ENCODE peak calls at places on chromosome 6, in ten cellular contexts. One of them, this sample, is unnamed.

GRCh38 chr6:165632194-165632593 is 30.8 kb downstream of the PDE10A start:
- DNase-seq in heart left ventricle: no peak
- DNase-seq in heart right ventricle: no peak
- DNase-seq in tibial nerve: no peak
- DNase-seq in spleen: no peak
- DNase-seq in HCT116: no peak
- DNase-seq in HepG2: no peak
- DNase-seq in neuronal stem cell: no peak
- DNase-seq in left ventricle myocardium inferior: no peak
- DNase-seq in naive thymus-derived CD4-positive, alpha-beta T cell: no peak
- DNase-seq in this sample: no peak

GRCh38 chr6:146433881-146434741 is 109.5 kb upstream of the RAB32 start:
- DNase-seq in left ventricle myocardium inferior: no peak
- DNase-seq in heart left ventricle: no peak
- DNase-seq in HepG2: no peak
- DNase-seq in HCT116: no peak
- DNase-seq in tibial nerve: no peak
- DNase-seq in naive thymus-derived CD4-positive, alpha-beta T cell: no peak
- DNase-seq in neuronal stem cell: no peak
- DNase-seq in heart right ventricle: no peak
- DNase-seq in spleen: peak; percentile 77
- DNase-seq in this sample: no peak

GRCh38 chr6:102549221-102549874 is 1155.8 kb downstream of the GRIK2 start:
- DNase-seq in heart right ventricle: no peak
- DNase-seq in naive thymus-derived CD4-positive, alpha-beta T cell: no peak
- DNase-seq in spleen: no peak
- DNase-seq in neuronal stem cell: no peak
- DNase-seq in HepG2: no peak
- DNase-seq in HCT116: no peak
- DNase-seq in tibial nerve: no peak
- DNase-seq in left ventricle myocardium inferior: no peak
- DNase-seq in heart left ventricle: no peak
- DNase-seq in this sample: no peak

GRCh38 chr6:579339-579738 is 77.6 kb downstream of the HUS1B start:
- DNase-seq in neuronal stem cell: no peak
- DNase-seq in heart right ventricle: no peak
- DNase-seq in naive thymus-derived CD4-positive, alpha-beta T cell: no peak
- DNase-seq in tibial nerve: no peak
- DNase-seq in spleen: no peak
- DNase-seq in HepG2: peak; percentile 25
- DNase-seq in heart left ventricle: no peak
- DNase-seq in HCT116: no peak
- DNase-seq in left ventricle myocardium inferior: no peak
- DNase-seq in this sample: no peak

GRCh38 chr6:130293800-130294199 is 71.0 kb upstream of the SAMD3 start:
- DNase-seq in HepG2: peak; percentile 23
- DNase-seq in HCT116: peak; percentile 45
- DNase-seq in heart right ventricle: no peak
- DNase-seq in spleen: no peak
- DNase-seq in heart left ventricle: no peak
- DNase-seq in naive thymus-derived CD4-positive, alpha-beta T cell: peak; percentile 48
- DNase-seq in neuronal stem cell: peak; percentile 31
- DNase-seq in left ventricle myocardium inferior: no peak
- DNase-seq in tibial nerve: no peak
- DNase-seq in this sample: no peak

GRCh38 chr6:12097791-12098190 is 85.7 kb downstream of the HIVEP1 start:
- DNase-seq in left ventricle myocardium inferior: no peak
- DNase-seq in heart right ventricle: no peak
- DNase-seq in spleen: no peak
- DNase-seq in HepG2: no peak
- DNase-seq in neuronal stem cell: no peak
- DNase-seq in HCT116: no peak
- DNase-seq in tibial nerve: no peak
- DNase-seq in naive thymus-derived CD4-positive, alpha-beta T cell: no peak
- DNase-seq in heart left ventricle: no peak
- DNase-seq in this sample: no peak

GRCh38 chr6:152636675-152637421 is at the start of gene SYNE1:
- DNase-seq in tibial nerve: no peak
- DNase-seq in neuronal stem cell: peak; percentile 35
- DNase-seq in HepG2: no peak
- DNase-seq in left ventricle myocardium inferior: peak; percentile 54
- DNase-seq in HCT116: no peak
- DNase-seq in heart right ventricle: peak; percentile 38
- DNase-seq in heart left ventricle: peak; percentile 77
- DNase-seq in spleen: peak; percentile 92
- DNase-seq in naive thymus-derived CD4-positive, alpha-beta T cell: no peak
- DNase-seq in this sample: no peak

GRCh38 chr6:111784423-111784822 is 88.8 kb downstream of the FYN start:
- DNase-seq in heart right ventricle: no peak
- DNase-seq in left ventricle myocardium inferior: no peak
- DNase-seq in tibial nerve: no peak
- DNase-seq in HepG2: no peak
- DNase-seq in heart left ventricle: no peak
- DNase-seq in naive thymus-derived CD4-positive, alpha-beta T cell: no peak
- DNase-seq in HCT116: no peak
- DNase-seq in neuronal stem cell: no peak
- DNase-seq in spleen: no peak
- DNase-seq in this sample: no peak

GRCh38 chr6:11648889-11649288 is 111.3 kb downstream of the TMEM170B start:
- DNase-seq in heart right ventricle: no peak
- DNase-seq in HCT116: no peak
- DNase-seq in spleen: no peak
- DNase-seq in neuronal stem cell: no peak
- DNase-seq in naive thymus-derived CD4-positive, alpha-beta T cell: no peak
- DNase-seq in left ventricle myocardium inferior: no peak
- DNase-seq in tibial nerve: no peak
- DNase-seq in HepG2: no peak
- DNase-seq in heart left ventricle: no peak
- DNase-seq in this sample: no peak

GRCh38 chr6:100479180-100480035 is 14.7 kb upstream of the SIM1 start:
- DNase-seq in left ventricle myocardium inferior: no peak
- DNase-seq in heart right ventricle: no peak
- DNase-seq in spleen: no peak
- DNase-seq in heart left ventricle: no peak
- DNase-seq in naive thymus-derived CD4-positive, alpha-beta T cell: no peak
- DNase-seq in neuronal stem cell: peak; percentile 41
- DNase-seq in tibial nerve: peak; percentile 30
- DNase-seq in HepG2: peak; percentile 27
- DNase-seq in HCT116: peak; percentile 54
- DNase-seq in this sample: no peak

GRCh38 chr6:118787746-118788419 is 106.1 kb upstream of the ASF1A start:
- DNase-seq in spleen: no peak
- DNase-seq in tibial nerve: peak; percentile 36
- DNase-seq in left ventricle myocardium inferior: no peak
- DNase-seq in heart left ventricle: no peak
- DNase-seq in HCT116: no peak
- DNase-seq in heart right ventricle: peak; percentile 33
- DNase-seq in HepG2: no peak
- DNase-seq in naive thymus-derived CD4-positive, alpha-beta T cell: peak; percentile 26
- DNase-seq in neuronal stem cell: no peak
- DNase-seq in this sample: peak; percentile 56

GRCh38 chr6:45419574-45420082 is 41.9 kb upstream of the SUPT3H start:
- DNase-seq in tibial nerve: peak; percentile 30
- DNase-seq in spleen: peak; percentile 89
- DNase-seq in naive thymus-derived CD4-positive, alpha-beta T cell: peak; percentile 50
- DNase-seq in HCT116: peak; percentile 65
- DNase-seq in HepG2: peak; percentile 42
- DNase-seq in neuronal stem cell: peak; percentile 26
- DNase-seq in left ventricle myocardium inferior: peak; percentile 50
- DNase-seq in heart left ventricle: peak; percentile 83
- DNase-seq in heart right ventricle: peak; percentile 40
- DNase-seq in this sample: no peak

GRCh38 chr6:137601471-137601870 is 107.3 kb upstream of the OLIG3 start:
- DNase-seq in HCT116: no peak
- DNase-seq in spleen: no peak
- DNase-seq in tibial nerve: no peak
- DNase-seq in neuronal stem cell: no peak
- DNase-seq in naive thymus-derived CD4-positive, alpha-beta T cell: no peak
- DNase-seq in heart right ventricle: no peak
- DNase-seq in HepG2: no peak
- DNase-seq in left ventricle myocardium inferior: no peak
- DNase-seq in heart left ventricle: no peak
- DNase-seq in this sample: no peak

GRCh38 chr6:135104199-135104598 is 49.6 kb upstream of the HBS1L start:
- DNase-seq in left ventricle myocardium inferior: no peak
- DNase-seq in tibial nerve: no peak
- DNase-seq in spleen: no peak
- DNase-seq in HepG2: no peak
- DNase-seq in neuronal stem cell: no peak
- DNase-seq in heart right ventricle: no peak
- DNase-seq in HCT116: no peak
- DNase-seq in naive thymus-derived CD4-positive, alpha-beta T cell: no peak
- DNase-seq in heart left ventricle: no peak
- DNase-seq in this sample: no peak

GRCh38 chr6:122654016-122654415 is 43.8 kb downstream of the PKIB start:
- DNase-seq in tibial nerve: no peak
- DNase-seq in naive thymus-derived CD4-positive, alpha-beta T cell: no peak
- DNase-seq in spleen: no peak
- DNase-seq in HCT116: no peak
- DNase-seq in heart right ventricle: no peak
- DNase-seq in left ventricle myocardium inferior: no peak
- DNase-seq in neuronal stem cell: no peak
- DNase-seq in HepG2: no peak
- DNase-seq in heart left ventricle: no peak
- DNase-seq in this sample: no peak
- H3K4me1 ChIP-seq in tibial nerve: no peaks in the 10 kb centered on the region
- H3K4me1 ChIP-seq in naive thymus-derived CD4-positive, alpha-beta T cell: no peaks in the 10 kb centered on the region
- H3K4me1 ChIP-seq in spleen: no peaks in the 10 kb centered on the region
- H3K4me1 ChIP-seq in HCT116: peaks cover 54% of the 10 kb centered on the region
- H3K4me1 ChIP-seq in heart right ventricle: no peaks in the 10 kb centered on the region
- H3K4me1 ChIP-seq in left ventricle myocardium inferior: no peaks in the 10 kb centered on the region
- H3K4me1 ChIP-seq in neuronal stem cell: no peaks in the 10 kb centered on the region
- H3K4me1 ChIP-seq in HepG2: peaks cover 21% of the 10 kb centered on the region
- H3K4me1 ChIP-seq in heart left ventricle: no peaks in the 10 kb centered on the region
- H3K4me1 ChIP-seq in this sample: no peaks in the 10 kb centered on the region

DNA sequence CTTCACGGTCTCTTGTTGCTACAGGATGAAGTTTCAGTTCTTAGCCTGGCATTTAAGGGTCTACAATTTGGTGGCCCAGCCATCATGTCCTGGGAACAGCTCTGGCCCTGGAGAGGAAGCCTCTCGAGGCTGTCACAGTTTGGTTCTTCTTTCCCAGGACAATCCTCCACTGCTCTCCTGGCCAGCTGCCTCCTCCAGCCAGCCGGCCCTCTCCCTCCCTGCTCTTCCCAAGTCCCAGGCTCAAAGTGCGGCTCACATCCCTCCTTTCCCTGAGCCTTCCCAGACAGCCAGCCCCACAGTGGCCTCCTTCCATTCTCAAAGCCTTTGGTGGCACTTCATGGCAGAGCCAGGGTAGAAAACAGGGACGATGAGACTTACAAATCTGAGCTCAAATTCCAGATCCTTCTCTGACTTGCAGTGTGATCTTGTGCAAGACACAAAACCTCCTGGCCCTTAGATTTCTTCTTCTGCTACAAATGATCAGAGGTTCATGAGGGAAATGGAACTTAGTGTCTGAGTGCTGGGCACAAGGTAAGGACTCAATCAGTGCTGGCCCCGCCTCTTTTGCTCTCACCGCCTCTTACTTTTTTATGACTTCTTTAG is 223.8 kb upstream of the ECI2 start:
- DNase-seq in tibial nerve: no peak
- DNase-seq in heart left ventricle: no peak
- DNase-seq in left ventricle myocardium inferior: no peak
- DNase-seq in HepG2: no peak
- DNase-seq in heart right ventricle: no peak
- DNase-seq in spleen: no peak
- DNase-seq in neuronal stem cell: no peak
- DNase-seq in naive thymus-derived CD4-positive, alpha-beta T cell: no peak
- DNase-seq in HCT116: no peak
- DNase-seq in this sample: no peak
- H3K27ac ChIP-seq in tibial nerve: peak overlapping the region; percentile 76
- H3K27ac ChIP-seq in heart left ventricle: peak overlapping the region; percentile 76
- H3K27ac ChIP-seq in left ventricle myocardium inferior: peak overlapping the region; percentile 94
- H3K27ac ChIP-seq in HepG2: no peak overlapping the region
- H3K27ac ChIP-seq in heart right ventricle: peak overlapping the region; percentile 96
- H3K27ac ChIP-seq in spleen: no peak overlapping the region
- H3K27ac ChIP-seq in neuronal stem cell: no peak overlapping the region
- H3K27ac ChIP-seq in naive thymus-derived CD4-positive, alpha-beta T cell: no peak overlapping the region
- H3K27ac ChIP-seq in HCT116: peak overlapping the region; percentile 69
- H3K27ac ChIP-seq in this sample: peak overlapping the region; percentile 98

GRCh38 chr6:35051997-35052583 is 89.0 kb downstream of the TCP11 start:
- DNase-seq in heart right ventricle: no peak
- DNase-seq in neuronal stem cell: no peak
- DNase-seq in HCT116: no peak
- DNase-seq in tibial nerve: no peak
- DNase-seq in naive thymus-derived CD4-positive, alpha-beta T cell: no peak
- DNase-seq in left ventricle myocardium inferior: no peak
- DNase-seq in HepG2: peak; percentile 42
- DNase-seq in heart left ventricle: no peak
- DNase-seq in spleen: no peak
- DNase-seq in this sample: no peak

GRCh38 chr6:35053701-35054100 is 87.4 kb downstream of the TCP11 start:
- DNase-seq in spleen: no peak
- DNase-seq in heart right ventricle: no peak
- DNase-seq in heart left ventricle: no peak
- DNase-seq in left ventricle myocardium inferior: no peak
- DNase-seq in tibial nerve: no peak
- DNase-seq in HCT116: no peak
- DNase-seq in HepG2: no peak
- DNase-seq in neuronal stem cell: no peak
- DNase-seq in naive thymus-derived CD4-positive, alpha-beta T cell: no peak
- DNase-seq in this sample: no peak

GRCh38 chr6:35051393-35051792 is 89.7 kb downstream of the TCP11 start:
- DNase-seq in HepG2: no peak
- DNase-seq in tibial nerve: no peak
- DNase-seq in heart left ventricle: no peak
- DNase-seq in spleen: no peak
- DNase-seq in neuronal stem cell: no peak
- DNase-seq in naive thymus-derived CD4-positive, alpha-beta T cell: no peak
- DNase-seq in left ventricle myocardium inferior: no peak
- DNase-seq in heart right ventricle: no peak
- DNase-seq in HCT116: no peak
- DNase-seq in this sample: no peak

GRCh38 chr6:35054106-35054742 is 86.9 kb downstream of the TCP11 start:
- DNase-seq in heart right ventricle: no peak
- DNase-seq in left ventricle myocardium inferior: no peak
- DNase-seq in spleen: no peak
- DNase-seq in neuronal stem cell: no peak
- DNase-seq in HepG2: no peak
- DNase-seq in naive thymus-derived CD4-positive, alpha-beta T cell: no peak
- DNase-seq in heart left ventricle: no peak
- DNase-seq in HCT116: no peak
- DNase-seq in tibial nerve: no peak
- DNase-seq in this sample: no peak

GRCh38 chr6:35052694-35053565 is 88.2 kb downstream of the TCP11 start:
- DNase-seq in heart right ventricle: no peak
- DNase-seq in left ventricle myocardium inferior: peak; percentile 49
- DNase-seq in HCT116: no peak
- DNase-seq in tibial nerve: peak; percentile 55
- DNase-seq in HepG2: no peak
- DNase-seq in neuronal stem cell: peak; percentile 57
- DNase-seq in spleen: no peak
- DNase-seq in heart left ventricle: no peak
- DNase-seq in naive thymus-derived CD4-positive, alpha-beta T cell: no peak
- DNase-seq in this sample: peak; percentile 82
- H3K4me1 ChIP-seq in heart right ventricle: peaks cover 43% of the 10 kb centered on the region
- H3K4me1 ChIP-seq in left ventricle myocardium inferior: peaks cover 95% of the 10 kb centered on the region
- H3K4me1 ChIP-seq in HCT116: no peaks in the 10 kb centered on the region
- H3K4me1 ChIP-seq in tibial nerve: peaks cover 57% of the 10 kb centered on the region
- H3K4me1 ChIP-seq in HepG2: peaks cover 13% of the 10 kb centered on the region
- H3K4me1 ChIP-seq in neuronal stem cell: peaks cover 42% of the 10 kb centered on the region
- H3K4me1 ChIP-seq in spleen: peaks cover 60% of the 10 kb centered on the region
- H3K4me1 ChIP-seq in heart left ventricle: peaks cover 61% of the 10 kb centered on the region
- H3K4me1 ChIP-seq in naive thymus-derived CD4-positive, alpha-beta T cell: peaks cover 12% of the 10 kb centered on the region
- H3K4me1 ChIP-seq in this sample: peaks cover 94% of the 10 kb centered on the region

GRCh38 chr6:33521790-33522091 is 58.3 kb downstream of the BAK1 start:
- DNase-seq in heart right ventricle: no peak
- DNase-seq in tibial nerve: no peak
- DNase-seq in left ventricle myocardium inferior: no peak
- DNase-seq in heart left ventricle: no peak
- DNase-seq in HepG2: no peak
- DNase-seq in naive thymus-derived CD4-positive, alpha-beta T cell: no peak
- DNase-seq in spleen: no peak
- DNase-seq in HCT116: no peak
- DNase-seq in neuronal stem cell: no peak
- DNase-seq in this sample: no peak
- H3K27ac ChIP-seq in heart right ventricle: no peak overlapping the region
- H3K27ac ChIP-seq in tibial nerve: no peak overlapping the region
- H3K27ac ChIP-seq in left ventricle myocardium inferior: no peak overlapping the region
- H3K27ac ChIP-seq in heart left ventricle: no peak overlapping the region
- H3K27ac ChIP-seq in HepG2: no peak overlapping the region
- H3K27ac ChIP-seq in naive thymus-derived CD4-positive, alpha-beta T cell: no peak overlapping the region
- H3K27ac ChIP-seq in spleen: no peak overlapping the region
- H3K27ac ChIP-seq in HCT116: no peak overlapping the region
- H3K27ac ChIP-seq in neuronal stem cell: no peak overlapping the region
- H3K27ac ChIP-seq in this sample: no peak overlapping the region

This sample was measured in right atrium auricular region.